ENCODE peak calls at places on chromosomes 12 and 14, in seven cellular contexts. V is GDM1; F is T-helper 1 cell; Z is AG08396; R is activated naive CD8-positive, alpha-beta T cell treated with anti-CD3 and anti-CD28 coated beads, Interleukin-2, amount 50 U/mL, for 24 hours; I is tibial artery; X is NCI-H2029. B is an unnamed sample.

GRCh38 chr12:38648813-38649212 is 256.6 kb downstream of the CPNE8 start:
- DNase-seq in Z (no peak), X (no peak), V (no peak), R (no peak), I (no peak), F (no peak), B (no peak)

GRCh38 chr12:5379737-5380496 is 52.0 kb upstream of the NTF3 start:
- DNase-seq in F (no peak), X (no peak), R (no peak), Z (no peak), I (no peak), V (no peak), B (no peak)

GRCh38 chr12:123445388-123446344 is 9.2 kb upstream of the RILPL2 start:
- DNase-seq in X (no peak), Z (no peak), I (peak; percentile 80), F (no peak), R (no peak), V (no peak), B (no peak)

GRCh38 chr12:119957135-119957534 is 31.9 kb upstream of the BICDL1 start:
- DNase-seq in I (no peak), X (no peak), R (no peak), F (no peak), Z (no peak), V (no peak), B (no peak)

GRCh38 chr12:56679834-56680575 is 8.1 kb downstream of the PTGES3 start:
- DNase-seq in R (no peak), V (no peak), F (no peak), I (no peak), Z (no peak), X (no peak), B (no peak)

GRCh38 chr14:22781606-22782000 is 15.1 kb downstream of the OXA1L start:
- DNase-seq in V (no peak), F (no peak), X (no peak), Z (peak; percentile 17), R (no peak), I (no peak), B (no peak)

GRCh38 chr12:55060470-55060869 is 40.7 kb downstream of the NEUROD4 start:
- DNase-seq in Z (no peak), X (no peak), I (no peak), F (no peak), R (peak; percentile 28), V (no peak), B (peak; percentile 33)

GRCh38 chr12:49244161-49244560 is 20.7 kb upstream of the TUBA1C start:
- DNase-seq in V (no peak), Z (peak; percentile 48), F (no peak), I (no peak), R (no peak), X (no peak), B (no peak)

GRCh38 chr12:89166525-89166934 is 185.8 kb downstream of the DUSP6 start:
- DNase-seq in V (no peak), R (no peak), X (no peak), Z (no peak), F (no peak), I (no peak), B (peak; percentile 31)

GRCh38 chr14:55015006-55015405 is 11.9 kb downstream of the WDHD1 start:
- DNase-seq in R (no peak), V (no peak), F (no peak), X (no peak), I (no peak), Z (no peak), B (no peak)

GRCh38 chr14:69685716-69686115 is 74.3 kb downstream of the SUSD6 start:
- DNase-seq in I (peak; percentile 77), Z (peak; percentile 41), X (peak; percentile 72), R (no peak), F (no peak), V (no peak), B (no peak)

GRCh38 chr12:62933871-62934798 is 815 bp downstream of the PPM1H start:
- DNase-seq in R (peak; percentile 7), X (no peak), I (peak; percentile 70), F (no peak), Z (peak; percentile 71), V (peak; percentile 32), B (peak; percentile 66)

GRCh38 chr14:65179918-65180724 is 77.8 kb upstream of the MAX start:
- DNase-seq in V (no peak), Z (peak; percentile 73), I (peak; percentile 84), X (no peak), R (peak; percentile 67), F (no peak), B (peak; percentile 70)

GRCh38 chr12:2682301-2683282 is 112.2 kb upstream of the FKBP4 start:
- DNase-seq in V (peak; percentile 66), F (no peak), R (no peak), Z (peak; percentile 48), X (peak; percentile 36), I (no peak), B (no peak)

GRCh38 chr12:112096667-112097066 is 11.9 kb downstream of the NAA25 start:
- DNase-seq in V (no peak), X (no peak), F (no peak), Z (peak; percentile 62), I (no peak), R (no peak), B (no peak)

GRCh38 chr14:35435177-35435576 is 30.6 kb upstream of the NFKBIA start:
- DNase-seq in R (no peak), Z (no peak), X (no peak), I (no peak), V (no peak), F (no peak), B (no peak)

GRCh38 chr12:130014485-130014807 is 110.6 kb upstream of the TMEM132D start:
- DNase-seq in X (no peak), Z (no peak), F (no peak), V (no peak), R (no peak), I (no peak), B (no peak)

GRCh38 chr12:115886666-115887065 is 390.8 kb downstream of the MED13L start:
- DNase-seq in F (no peak), I (no peak), Z (no peak), X (no peak), R (no peak), V (no peak), B (no peak)

GRCh38 chr12:21558100-21558679 is 32.1 kb downstream of the SPX start:
- DNase-seq in X (no peak), I (no peak), F (no peak), Z (no peak), R (peak; percentile 5), V (no peak), B (no peak)

GRCh38 chr14:74634481-74634880 is 22.4 kb upstream of the LTBP2 start:
- DNase-seq in I (no peak), X (no peak), Z (no peak), F (no peak), R (no peak), V (no peak), B (no peak)

GRCh38 chr12:132375747-132376463 is 46.5 kb upstream of the GALNT9 start:
- DNase-seq in I (no peak), V (no peak), F (no peak), X (no peak), R (no peak), Z (no peak), B (no peak)

GRCh38 chr12:100554608-100555077 is 18.8 kb upstream of the GAS2L3 start:
- DNase-seq in V (no peak), I (no peak), Z (peak; percentile 77), F (no peak), X (peak; percentile 82), R (no peak), B (peak; percentile 21)

B was measured in GM13976.